ENCODE peak calls at places on chromosomes 2 and 18, in ten cellular contexts. C is HCT116, Y is PC-3, F is HepG2, A is IMR-90, K is endothelial cell of umbilical vein, U is hepatocyte, W is OCI-LY7, J is H9, I is keratinocyte. Z is an unnamed sample.

GRCh38 chr2:101106453-101107181 is 44.6 kb downstream of the TBC1D8 start:
- DNase-seq in C (no peak), Y (no peak), F (peak), A (peak), K (peak), U (peak), W (no peak), J (no peak), I (no peak), Z (no peak)

GRCh38 chr2:231877533-231878456 is 48.4 kb downstream of the NPPC start:
- DNase-seq in C (no peak), Y (peak), F (peak), A (peak), K (no peak), U (no peak), W (no peak), J (no peak), I (peak), Z (peak)

GRCh38 chr2:225337183-225337582 is 62.3 kb upstream of the NYAP2 start:
- DNase-seq in C (no peak), Y (peak), F (no peak), A (peak), K (peak), U (no peak), W (no peak), J (no peak), I (no peak), Z (peak)

GRCh38 chr2:88180594-88181240 is 10.6 kb downstream of the THNSL2 start:
- DNase-seq in C (no peak), Y (peak), F (no peak), A (peak), K (no peak), U (no peak), W (no peak), J (no peak), I (no peak), Z (peak)

GRCh38 chr2:158644139-158644538 is 151.0 kb upstream of the DAPL1 start:
- DNase-seq in C (no peak), Y (no peak), F (no peak), A (peak), K (no peak), U (no peak), W (no peak), J (no peak), I (no peak), Z (peak)

GRCh38 chr2:166419616-166419934 is 43.8 kb upstream of the SCN9A start:
- DNase-seq in C (peak), Y (peak), F (peak), A (peak), K (peak), U (peak), W (no peak), J (no peak), I (peak), Z (peak)

GRCh38 chr18:9563326-9563725 is 51.0 kb downstream of the PPP4R1 start:
- DNase-seq in C (no peak), Y (no peak), F (no peak), A (no peak), K (no peak), U (no peak), W (no peak), J (no peak), I (no peak), Z (no peak)

GRCh38 chr18:58202406-58202730 is 158.3 kb downstream of the NEDD4L start:
- DNase-seq in C (no peak), Y (peak), F (no peak), A (peak), K (no peak), U (peak), W (no peak), J (no peak), I (no peak), Z (peak)

GRCh38 chr2:109238580-109238979 is 109.6 kb downstream of the SH3RF3 start:
- DNase-seq in C (no peak), Y (peak), F (no peak), A (peak), K (peak), U (no peak), W (no peak), J (no peak), I (no peak), Z (peak)

GRCh38 chr2:137826373-137827372 is 137.6 kb upstream of the HNMT start:
- DNase-seq in C (no peak), Y (no peak), F (no peak), A (no peak), K (no peak), U (no peak), W (no peak), J (no peak), I (no peak), Z (no peak)

GRCh38 chr2:201440182-201440581 is 11.1 kb downstream of the TRAK2 start:
- DNase-seq in C (peak), Y (peak), F (peak), A (no peak), K (no peak), U (peak), W (no peak), J (no peak), I (no peak), Z (no peak)

GRCh38 chr2:216596234-216596985 is 36.8 kb upstream of the IGFBP2 start:
- DNase-seq in C (no peak), Y (peak), F (no peak), A (peak), K (peak), U (peak), W (no peak), J (no peak), I (no peak), Z (peak)

GRCh38 chr2:105129722-105130232 is 91.9 kb downstream of the MRPS9 start:
- DNase-seq in C (no peak), Y (no peak), F (no peak), A (no peak), K (no peak), U (no peak), W (no peak), J (no peak), I (no peak), Z (no peak)

GRCh38 chr2:27494284-27494943 is 586 bp downstream of the FNDC4 start:
- DNase-seq in C (no peak), Y (no peak), F (peak), A (peak), K (peak), U (peak), W (no peak), J (peak), I (no peak), Z (peak)

GRCh38 chr2:183255406-183255805 is 131.2 kb downstream of the NUP35 start:
- DNase-seq in C (no peak), Y (no peak), F (no peak), A (no peak), K (no peak), U (no peak), W (no peak), J (no peak), I (no peak), Z (no peak)

GRCh38 chr2:128555433-128555832 is 236.8 kb upstream of the HS6ST1 start:
- DNase-seq in C (no peak), Y (no peak), F (no peak), A (no peak), K (no peak), U (no peak), W (no peak), J (no peak), I (no peak), Z (no peak)

GRCh38 chr18:29840101-29840500 is 1202.4 kb downstream of the DSC3 start:
- DNase-seq in C (peak), Y (peak), F (no peak), A (peak), K (no peak), U (peak), W (no peak), J (no peak), I (no peak), Z (peak)

GRCh38 chr2:177314194-177314593 is 49.7 kb upstream of the NFE2L2 start:
- DNase-seq in C (no peak), Y (peak), F (no peak), A (peak), K (no peak), U (no peak), W (no peak), J (no peak), I (no peak), Z (peak)

GRCh38 chr18:62763101-62763521 is 47.8 kb downstream of the PHLPP1 start:
- DNase-seq in C (no peak), Y (peak), F (no peak), A (no peak), K (no peak), U (no peak), W (no peak), J (no peak), I (peak), Z (no peak)

GRCh38 chr2:144550916-144551315 is 31.0 kb upstream of the ZEB2 start:
- DNase-seq in C (no peak), Y (no peak), F (no peak), A (peak), K (no peak), U (no peak), W (no peak), J (no peak), I (no peak), Z (peak)

GRCh38 chr18:45267622-45268021 is 347.7 kb upstream of the SLC14A2 start:
- DNase-seq in C (no peak), Y (no peak), F (no peak), A (no peak), K (no peak), U (no peak), W (no peak), J (no peak), I (no peak), Z (no peak)

GRCh38 chr2:241933175-241933911 is 63.8 kb downstream of the RTP5 start:
- DNase-seq in C (no peak), Y (peak), F (no peak), A (no peak), K (no peak), U (peak), W (no peak), J (no peak), I (no peak), Z (peak)

GRCh38 chr2:127172306-127172705 is 47.8 kb downstream of the CYP27C1 start:
- DNase-seq in C (no peak), Y (no peak), F (no peak), A (no peak), K (no peak), U (no peak), W (no peak), J (no peak), I (no peak), Z (no peak)

GRCh38 chr2:136129601-136130000 is 11.7 kb upstream of the CXCR4 start:
- DNase-seq in C (no peak), Y (peak), F (no peak), A (no peak), K (no peak), U (no peak), W (peak), J (no peak), I (no peak), Z (no peak)

DNA sequence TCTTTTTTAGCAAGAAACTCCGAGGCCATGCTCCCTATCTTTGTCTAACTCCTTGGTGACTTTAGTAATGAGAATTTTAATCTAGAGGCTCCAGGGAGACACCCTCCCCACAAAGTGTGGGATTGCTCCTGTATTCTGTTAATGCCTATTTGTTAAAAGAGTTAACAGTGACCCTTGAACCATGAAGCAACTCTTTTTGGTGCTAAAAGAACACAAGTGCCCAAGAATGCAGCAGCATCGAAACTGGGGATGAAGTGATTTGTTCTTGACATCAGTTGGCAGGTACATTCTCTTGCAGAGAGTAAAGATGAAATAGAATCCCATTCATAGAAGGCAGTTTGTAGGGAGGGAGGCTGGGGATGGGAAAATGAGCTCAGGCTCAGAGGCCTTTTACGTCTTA is 50.0 kb downstream of the FMNL2 start:
- DNase-seq in C (no peak), Y (no peak), F (peak), A (no peak), K (no peak), U (no peak), W (no peak), J (no peak), I (no peak), Z (no peak)
- H2AFZ ChIP-seq in C (no peak), Y (no peak), F (no peak), A (no peak), K (no peak), U (no peak), W (no peak), J (no peak), I (no peak), Z (no peak)

GRCh38 chr2:61885896-61886603 is 2.4 kb downstream of the CCT4 start:
- DNase-seq in C (no peak), Y (no peak), F (no peak), A (no peak), K (no peak), U (no peak), W (no peak), J (no peak), I (no peak), Z (no peak)
- H3K27ac ChIP-seq in C (no peak), Y (no peak), F (no peak), A (no peak), K (no peak), U (no peak), W (no peak), J (no peak), I (no peak), Z (no peak)

GRCh38 chr18:10571537-10571936 is 45.7 kb downstream of the NAPG start:
- DNase-seq in C (no peak), Y (no peak), F (no peak), A (no peak), K (no peak), U (no peak), W (no peak), J (no peak), I (no peak), Z (no peak)
- TF ChIP-seq CTCF in C (no peak), Y (no peak), F (no peak), A (no peak), K (no peak), U (no peak), W (no peak), J (no peak), I (no peak), Z (no peak)

DNA sequence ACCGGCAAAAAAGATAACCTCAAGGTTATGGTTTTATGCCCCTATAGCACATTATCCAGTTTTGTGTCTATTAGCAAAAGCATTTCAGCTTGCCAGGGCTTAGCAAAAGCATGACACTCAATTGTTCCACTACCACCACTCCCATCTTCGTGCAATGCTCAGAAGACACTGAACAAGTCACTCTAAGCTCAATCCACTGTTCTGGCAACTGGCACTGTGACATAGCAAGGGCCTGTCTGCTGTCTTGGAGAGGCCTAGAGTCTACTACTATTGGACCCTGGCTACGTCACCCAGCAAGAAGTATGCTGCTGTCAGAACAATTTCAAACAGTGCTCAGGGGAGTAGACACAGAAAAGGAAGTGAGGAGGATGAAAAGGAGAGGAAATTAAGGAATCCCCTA is 103.5 kb upstream of the PPP1CB start:
- DNase-seq in C (no peak), Y (peak), F (no peak), A (no peak), K (no peak), U (peak), W (no peak), J (no peak), I (no peak), Z (no peak)
- H2AFZ ChIP-seq in C (no peak), Y (no peak), F (no peak), A (peak), K (no peak), U (no peak), W (no peak), J (no peak), I (no peak), Z (no peak)

Z was measured in astrocyte.